ENCODE peak calls at places on chromosomes 5 and 9, in eight cellular contexts. One of them, this sample, is unnamed.

GRCh38 chr5:168086104-168086610 is 205.3 kb upstream of the WWC1 start:
- DNase-seq in tibial nerve: no peak
- DNase-seq in K562: no peak
- DNase-seq in suprapubic skin: no peak
- DNase-seq in stomach: no peak
- DNase-seq in sigmoid colon: peak; percentile 80
- DNase-seq in HepG2: peak; percentile 16
- DNase-seq in upper lobe of left lung: no peak
- DNase-seq in this sample: peak; percentile 44

GRCh38 chr9:100575006-100575405 is 2.9 kb upstream of the CAVIN4 start:
- DNase-seq in HepG2: no peak
- DNase-seq in suprapubic skin: no peak
- DNase-seq in tibial nerve: no peak
- DNase-seq in K562: no peak
- DNase-seq in stomach: no peak
- DNase-seq in sigmoid colon: no peak
- DNase-seq in upper lobe of left lung: no peak
- DNase-seq in this sample: no peak

GRCh38 chr9:15936316-15936869 is 383.6 kb downstream of the CCDC171 start:
- DNase-seq in K562: no peak
- DNase-seq in tibial nerve: no peak
- DNase-seq in HepG2: no peak
- DNase-seq in upper lobe of left lung: no peak
- DNase-seq in sigmoid colon: no peak
- DNase-seq in suprapubic skin: no peak
- DNase-seq in stomach: no peak
- DNase-seq in this sample: no peak

GRCh38 chr5:123125953-123126352 is 36.9 kb downstream of the PRDM6 start:
- DNase-seq in K562: peak; percentile 30
- DNase-seq in sigmoid colon: no peak
- DNase-seq in HepG2: no peak
- DNase-seq in suprapubic skin: no peak
- DNase-seq in tibial nerve: no peak
- DNase-seq in stomach: no peak
- DNase-seq in upper lobe of left lung: no peak
- DNase-seq in this sample: no peak

GRCh38 chr9:9752722-9753121 is 860.1 kb downstream of the PTPRD start:
- DNase-seq in upper lobe of left lung: no peak
- DNase-seq in K562: no peak
- DNase-seq in HepG2: peak; percentile 58
- DNase-seq in stomach: no peak
- DNase-seq in tibial nerve: peak; percentile 15
- DNase-seq in suprapubic skin: no peak
- DNase-seq in sigmoid colon: no peak
- DNase-seq in this sample: peak; percentile 11

GRCh38 chr9:87991151-87991870 is 17.0 kb upstream of the CDK20 start:
- DNase-seq in HepG2: no peak
- DNase-seq in stomach: no peak
- DNase-seq in K562: no peak
- DNase-seq in sigmoid colon: no peak
- DNase-seq in suprapubic skin: no peak
- DNase-seq in tibial nerve: no peak
- DNase-seq in upper lobe of left lung: no peak
- DNase-seq in this sample: no peak

GRCh38 chr9:133048595-133048994 is 13.2 kb upstream of the CEL start:
- DNase-seq in upper lobe of left lung: no peak
- DNase-seq in K562: peak; percentile 51
- DNase-seq in sigmoid colon: no peak
- DNase-seq in tibial nerve: no peak
- DNase-seq in stomach: peak; percentile 60
- DNase-seq in HepG2: no peak
- DNase-seq in suprapubic skin: no peak
- DNase-seq in this sample: peak; percentile 31

GRCh38 chr5:175686396-175686795 is 28.5 kb downstream of the HRH2 start:
- DNase-seq in K562: no peak
- DNase-seq in upper lobe of left lung: peak; percentile 27
- DNase-seq in sigmoid colon: peak; percentile 45
- DNase-seq in suprapubic skin: no peak
- DNase-seq in stomach: no peak
- DNase-seq in HepG2: no peak
- DNase-seq in tibial nerve: no peak
- DNase-seq in this sample: no peak

GRCh38 chr5:126918624-126918957 is 111.8 kb downstream of the MARCHF3 start:
- DNase-seq in upper lobe of left lung: no peak
- DNase-seq in K562: no peak
- DNase-seq in HepG2: no peak
- DNase-seq in tibial nerve: no peak
- DNase-seq in sigmoid colon: no peak
- DNase-seq in suprapubic skin: no peak
- DNase-seq in stomach: no peak
- DNase-seq in this sample: no peak

GRCh38 chr9:127033784-127034183 is 88.7 kb downstream of the ANGPTL2 start:
- DNase-seq in HepG2: no peak
- DNase-seq in sigmoid colon: no peak
- DNase-seq in K562: no peak
- DNase-seq in upper lobe of left lung: no peak
- DNase-seq in stomach: no peak
- DNase-seq in suprapubic skin: no peak
- DNase-seq in tibial nerve: no peak
- DNase-seq in this sample: no peak

GRCh38 chr9:95753762-95754465 is 121.6 kb upstream of the ERCC6L2 start:
- DNase-seq in sigmoid colon: peak; percentile 81
- DNase-seq in tibial nerve: peak; percentile 40
- DNase-seq in K562: no peak
- DNase-seq in HepG2: no peak
- DNase-seq in suprapubic skin: no peak
- DNase-seq in upper lobe of left lung: no peak
- DNase-seq in stomach: no peak
- DNase-seq in this sample: no peak
- TF ChIP-seq EP300 in sigmoid colon: no peak
- TF ChIP-seq EP300 in tibial nerve: peak; percentile 70
- TF ChIP-seq EP300 in K562: no peak
- TF ChIP-seq EP300 in HepG2: no peak
- TF ChIP-seq EP300 in suprapubic skin: no peak
- TF ChIP-seq EP300 in upper lobe of left lung: no peak
- TF ChIP-seq EP300 in stomach: no peak
- TF ChIP-seq EP300 in this sample: no peak

GRCh38 chr5:133902521-133903118 is 65.8 kb downstream of the C5orf15 start:
- DNase-seq in HepG2: no peak
- DNase-seq in stomach: no peak
- DNase-seq in K562: peak; percentile 93
- DNase-seq in sigmoid colon: no peak
- DNase-seq in upper lobe of left lung: no peak
- DNase-seq in suprapubic skin: no peak
- DNase-seq in tibial nerve: no peak
- DNase-seq in this sample: no peak
- TF ChIP-seq POLR2A in HepG2: no peak
- TF ChIP-seq POLR2A in stomach: no peak
- TF ChIP-seq POLR2A in K562: peak; percentile 22
- TF ChIP-seq POLR2A in sigmoid colon: no peak
- TF ChIP-seq POLR2A in upper lobe of left lung: no peak
- TF ChIP-seq POLR2A in suprapubic skin: no peak
- TF ChIP-seq POLR2A in tibial nerve: no peak
- TF ChIP-seq POLR2A in this sample: no peak

DNA sequence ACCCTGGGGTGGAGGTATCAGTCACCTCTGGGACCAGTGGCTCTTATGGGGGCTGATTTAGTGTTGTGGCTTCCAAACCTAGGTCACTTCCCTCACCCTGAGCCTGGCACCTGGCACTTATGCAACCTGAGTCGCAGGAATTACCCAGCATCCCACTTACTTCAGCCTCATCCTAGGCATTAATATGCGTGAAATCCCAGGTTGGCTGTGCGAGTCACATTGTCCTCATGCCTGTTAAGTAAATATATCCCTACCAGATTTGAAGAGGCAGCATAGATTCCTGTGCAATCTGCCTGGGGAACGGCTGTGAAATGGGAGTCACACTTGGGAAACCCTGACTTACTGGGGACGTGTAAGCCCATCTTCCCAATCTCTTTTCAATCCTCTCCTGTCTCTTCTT is 42.7 kb upstream of the AKNA start:
- DNase-seq in K562: no peak
- DNase-seq in upper lobe of left lung: no peak
- DNase-seq in HepG2: no peak
- DNase-seq in stomach: no peak
- DNase-seq in suprapubic skin: peak; percentile 45
- DNase-seq in tibial nerve: no peak
- DNase-seq in sigmoid colon: peak; percentile 22
- DNase-seq in this sample: no peak
- H3K27me3 ChIP-seq in K562: no peaks in the 10 kb centered on the region
- H3K27me3 ChIP-seq in upper lobe of left lung: no peaks in the 10 kb centered on the region
- H3K27me3 ChIP-seq in HepG2: no peaks in the 10 kb centered on the region
- H3K27me3 ChIP-seq in stomach: no peaks in the 10 kb centered on the region
- H3K27me3 ChIP-seq in suprapubic skin: no peaks in the 10 kb centered on the region
- H3K27me3 ChIP-seq in tibial nerve: no peaks in the 10 kb centered on the region
- H3K27me3 ChIP-seq in sigmoid colon: no peaks in the 10 kb centered on the region
- H3K27me3 ChIP-seq in this sample: no peaks in the 10 kb centered on the region

GRCh38 chr9:34037626-34038025 is 11.1 kb downstream of the UBAP2 start:
- DNase-seq in stomach: no peak
- DNase-seq in suprapubic skin: no peak
- DNase-seq in HepG2: no peak
- DNase-seq in tibial nerve: no peak
- DNase-seq in upper lobe of left lung: no peak
- DNase-seq in sigmoid colon: no peak
- DNase-seq in K562: no peak
- DNase-seq in this sample: no peak
- TF ChIP-seq EP300 in stomach: no peak
- TF ChIP-seq EP300 in suprapubic skin: no peak
- TF ChIP-seq EP300 in HepG2: no peak
- TF ChIP-seq EP300 in tibial nerve: no peak
- TF ChIP-seq EP300 in upper lobe of left lung: no peak
- TF ChIP-seq EP300 in sigmoid colon: no peak
- TF ChIP-seq EP300 in K562: no peak
- TF ChIP-seq EP300 in this sample: no peak

DNA sequence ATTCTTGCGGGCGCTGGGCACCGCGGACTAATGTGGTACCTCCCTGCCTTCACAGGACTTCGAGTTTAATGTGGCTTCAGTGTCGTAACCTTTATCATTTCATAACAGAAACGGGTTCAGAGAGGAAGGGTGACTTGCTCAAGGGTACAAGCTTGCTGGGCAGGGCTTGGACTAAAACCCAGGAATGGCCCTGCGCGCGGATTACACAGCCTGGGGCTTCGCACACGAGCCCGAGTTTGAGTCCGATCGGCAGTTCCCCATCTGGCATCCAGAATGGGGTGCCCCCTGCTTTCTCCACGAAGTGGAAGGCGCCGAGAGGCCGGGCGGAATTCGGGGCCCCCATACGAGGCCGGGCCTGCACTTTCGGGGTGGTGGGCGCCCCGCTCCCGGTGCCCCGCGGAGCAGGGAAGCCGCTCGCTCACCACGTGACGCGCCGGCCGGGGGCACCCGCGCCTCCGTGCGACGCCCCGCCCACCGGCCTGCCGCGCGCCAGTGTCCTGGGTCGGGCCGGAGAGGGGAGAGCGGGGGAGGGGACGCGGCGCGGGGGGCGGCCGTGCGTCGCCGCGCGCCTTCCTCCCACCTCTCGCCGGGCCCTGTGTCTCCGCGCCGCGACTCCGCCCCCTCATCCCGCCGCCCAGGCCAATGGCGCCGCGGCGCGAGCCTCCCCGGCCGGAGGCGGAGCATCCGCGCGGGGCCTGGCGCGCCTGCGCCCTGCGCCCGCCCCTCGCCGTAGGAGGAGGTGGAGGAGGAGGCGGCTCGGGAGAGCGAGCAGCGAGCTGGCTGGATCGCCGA is at the start of gene SET:
- DNase-seq in K562: peak; percentile 99
- DNase-seq in tibial nerve: peak; percentile 89
- DNase-seq in HepG2: peak; percentile 84
- DNase-seq in sigmoid colon: peak; percentile 97
- DNase-seq in stomach: peak; percentile 96
- DNase-seq in suprapubic skin: peak; percentile 95
- DNase-seq in upper lobe of left lung: peak; percentile 99
- DNase-seq in this sample: peak; percentile 96
- TF ChIP-seq POLR2A in K562: peak; percentile 79
- TF ChIP-seq POLR2A in tibial nerve: peak; percentile 97
- TF ChIP-seq POLR2A in HepG2: peak; percentile 45
- TF ChIP-seq POLR2A in sigmoid colon: no peak
- TF ChIP-seq POLR2A in stomach: no peak
- TF ChIP-seq POLR2A in suprapubic skin: peak; percentile 86
- TF ChIP-seq POLR2A in upper lobe of left lung: no peak
- TF ChIP-seq POLR2A in this sample: peak; percentile 55

GRCh38 chr9:33042528-33042927 is 17.5 kb downstream of the DNAJA1 start:
- DNase-seq in upper lobe of left lung: no peak
- DNase-seq in K562: no peak
- DNase-seq in suprapubic skin: no peak
- DNase-seq in sigmoid colon: no peak
- DNase-seq in HepG2: no peak
- DNase-seq in stomach: no peak
- DNase-seq in tibial nerve: no peak
- DNase-seq in this sample: no peak

GRCh38 chr9:33040792-33041458 is 15.9 kb downstream of the DNAJA1 start:
- DNase-seq in tibial nerve: no peak
- DNase-seq in HepG2: no peak
- DNase-seq in K562: no peak
- DNase-seq in sigmoid colon: no peak
- DNase-seq in upper lobe of left lung: no peak
- DNase-seq in suprapubic skin: no peak
- DNase-seq in stomach: no peak
- DNase-seq in this sample: no peak

GRCh38 chr9:33044677-33045282 is 19.7 kb downstream of the DNAJA1 start:
- DNase-seq in stomach: peak; percentile 39
- DNase-seq in upper lobe of left lung: no peak
- DNase-seq in K562: no peak
- DNase-seq in tibial nerve: no peak
- DNase-seq in sigmoid colon: no peak
- DNase-seq in HepG2: no peak
- DNase-seq in suprapubic skin: no peak
- DNase-seq in this sample: peak; percentile 48

GRCh38 chr9:33041459-33042188 is 16.6 kb downstream of the DNAJA1 start:
- DNase-seq in upper lobe of left lung: no peak
- DNase-seq in HepG2: no peak
- DNase-seq in tibial nerve: no peak
- DNase-seq in stomach: no peak
- DNase-seq in sigmoid colon: no peak
- DNase-seq in K562: no peak
- DNase-seq in suprapubic skin: no peak
- DNase-seq in this sample: no peak

GRCh38 chr9:33044162-33044673 is 19.1 kb downstream of the DNAJA1 start:
- DNase-seq in HepG2: no peak
- DNase-seq in stomach: peak; percentile 84
- DNase-seq in sigmoid colon: peak; percentile 95
- DNase-seq in suprapubic skin: peak; percentile 90
- DNase-seq in tibial nerve: peak; percentile 71
- DNase-seq in upper lobe of left lung: peak; percentile 93
- DNase-seq in K562: no peak
- DNase-seq in this sample: peak; percentile 87
- H3K27me3 ChIP-seq in HepG2: no peaks in the 10 kb centered on the region
- H3K27me3 ChIP-seq in stomach: no peaks in the 10 kb centered on the region
- H3K27me3 ChIP-seq in sigmoid colon: no peaks in the 10 kb centered on the region
- H3K27me3 ChIP-seq in suprapubic skin: no peaks in the 10 kb centered on the region
- H3K27me3 ChIP-seq in tibial nerve: no peaks in the 10 kb centered on the region
- H3K27me3 ChIP-seq in upper lobe of left lung: no peaks in the 10 kb centered on the region
- H3K27me3 ChIP-seq in K562: no peaks in the 10 kb centered on the region
- H3K27me3 ChIP-seq in this sample: no peaks in the 10 kb centered on the region

DNA sequence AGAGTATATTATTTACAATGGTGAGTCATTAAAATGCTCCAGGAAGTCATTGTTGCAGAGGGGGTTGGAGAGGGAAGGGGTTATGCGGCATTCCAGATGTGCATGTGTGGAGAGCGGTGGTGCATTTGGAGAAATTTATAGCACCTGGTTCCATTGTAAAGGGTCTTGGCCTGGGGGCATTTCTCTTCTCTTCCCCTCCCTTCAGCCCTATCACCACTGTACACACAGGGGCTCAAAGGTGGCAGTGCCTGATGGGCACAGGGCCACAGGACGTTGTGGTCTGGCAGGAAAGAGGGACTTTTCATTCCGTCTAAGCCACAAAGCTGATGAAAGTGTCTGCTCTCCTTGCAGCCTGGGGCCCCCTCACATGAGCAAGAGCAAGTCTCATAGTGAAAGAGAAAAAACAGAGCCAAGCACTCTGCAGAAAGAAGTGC is 442.4 kb upstream of the ZNF462 start:
- DNase-seq in suprapubic skin: no peak
- DNase-seq in sigmoid colon: no peak
- DNase-seq in tibial nerve: no peak
- DNase-seq in HepG2: no peak
- DNase-seq in stomach: no peak
- DNase-seq in upper lobe of left lung: no peak
- DNase-seq in K562: no peak
- DNase-seq in this sample: no peak
- TF ChIP-seq EP300 in suprapubic skin: no peak
- TF ChIP-seq EP300 in sigmoid colon: no peak
- TF ChIP-seq EP300 in tibial nerve: no peak
- TF ChIP-seq EP300 in HepG2: no peak
- TF ChIP-seq EP300 in stomach: no peak
- TF ChIP-seq EP300 in upper lobe of left lung: no peak
- TF ChIP-seq EP300 in K562: no peak
- TF ChIP-seq EP300 in this sample: no peak

This sample was measured in transverse colon.